ENCODE peak calls at places on chromosomes 13 and 19, in seven cellular contexts. One of them, this sample, is unnamed.

GRCh38 chr13:97125051-97125809 is 96.9 kb upstream of the MBNL2 start:
- DNase-seq in heart left ventricle: no peak
- DNase-seq in adrenal gland: no peak
- DNase-seq in IMR-90: peak
- DNase-seq in A549: no peak
- DNase-seq in erythroblast: no peak
- DNase-seq in gastrocnemius medialis: peak
- DNase-seq in this sample: no peak

GRCh38 chr13:105196052-105196451 is 1339.4 kb downstream of the EFNB2 start:
- DNase-seq in heart left ventricle: no peak
- DNase-seq in adrenal gland: no peak
- DNase-seq in IMR-90: peak
- DNase-seq in A549: no peak
- DNase-seq in erythroblast: no peak
- DNase-seq in gastrocnemius medialis: no peak
- DNase-seq in this sample: peak

GRCh38 chr13:98810746-98811145 is 58.3 kb upstream of the SLC15A1 start:
- DNase-seq in heart left ventricle: no peak
- DNase-seq in adrenal gland: no peak
- DNase-seq in IMR-90: no peak
- DNase-seq in A549: no peak
- DNase-seq in erythroblast: no peak
- DNase-seq in gastrocnemius medialis: no peak
- DNase-seq in this sample: no peak

GRCh38 chr19:13808856-13809255 is 13.6 kb downstream of the ZSWIM4 start:
- DNase-seq in heart left ventricle: no peak
- DNase-seq in adrenal gland: no peak
- DNase-seq in IMR-90: no peak
- DNase-seq in A549: no peak
- DNase-seq in erythroblast: no peak
- DNase-seq in gastrocnemius medialis: no peak
- DNase-seq in this sample: no peak

GRCh38 chr19:17255150-17255621 is 9.4 kb downstream of the USHBP1 start:
- DNase-seq in heart left ventricle: no peak
- DNase-seq in adrenal gland: no peak
- DNase-seq in IMR-90: no peak
- DNase-seq in A549: no peak
- DNase-seq in erythroblast: no peak
- DNase-seq in gastrocnemius medialis: no peak
- DNase-seq in this sample: no peak

GRCh38 chr19:389246-389934 is 19.6 kb downstream of the C2CD4C start:
- DNase-seq in heart left ventricle: no peak
- DNase-seq in adrenal gland: no peak
- DNase-seq in IMR-90: no peak
- DNase-seq in A549: no peak
- DNase-seq in erythroblast: no peak
- DNase-seq in gastrocnemius medialis: no peak
- DNase-seq in this sample: no peak

GRCh38 chr13:95684463-95684862 is 7.5 kb downstream of the DNAJC3 start:
- DNase-seq in heart left ventricle: no peak
- DNase-seq in adrenal gland: no peak
- DNase-seq in IMR-90: no peak
- DNase-seq in A549: no peak
- DNase-seq in erythroblast: no peak
- DNase-seq in gastrocnemius medialis: no peak
- DNase-seq in this sample: no peak

GRCh38 chr19:53308339-53308811 is 25.2 kb upstream of the ZNF845 start:
- DNase-seq in heart left ventricle: no peak
- DNase-seq in adrenal gland: no peak
- DNase-seq in IMR-90: no peak
- DNase-seq in A549: no peak
- DNase-seq in erythroblast: peak
- DNase-seq in gastrocnemius medialis: no peak
- DNase-seq in this sample: no peak

GRCh38 chr13:74575729-74576125 is 441.5 kb upstream of the KLF12 start:
- DNase-seq in heart left ventricle: peak
- DNase-seq in adrenal gland: peak
- DNase-seq in IMR-90: peak
- DNase-seq in A549: peak
- DNase-seq in erythroblast: peak
- DNase-seq in gastrocnemius medialis: peak
- DNase-seq in this sample: peak

DNA sequence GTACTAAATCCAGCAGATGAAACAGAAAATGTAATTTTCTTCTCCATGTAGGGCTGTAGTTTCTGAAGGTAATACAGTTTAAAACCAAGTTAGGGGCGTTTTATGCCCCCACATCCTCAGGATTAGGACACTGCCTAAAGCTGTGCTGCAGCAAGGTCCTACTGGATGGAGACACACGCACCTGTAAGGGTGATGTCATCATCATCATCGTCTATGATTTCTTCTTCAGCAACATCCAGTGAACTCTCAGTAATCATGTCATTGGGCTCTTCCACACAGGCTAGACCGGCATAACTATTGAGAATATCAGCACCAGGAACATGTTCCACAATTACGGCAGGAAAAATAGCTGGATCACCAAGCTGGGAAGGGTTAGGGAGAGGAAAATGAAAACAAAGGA is 60.5 kb downstream of the ELF1 start:
- DNase-seq in heart left ventricle: no peak
- DNase-seq in adrenal gland: no peak
- DNase-seq in IMR-90: no peak
- DNase-seq in A549: no peak
- DNase-seq in erythroblast: no peak
- DNase-seq in gastrocnemius medialis: no peak
- DNase-seq in this sample: no peak
- TF ChIP-seq POLR2A in heart left ventricle: no peak
- TF ChIP-seq POLR2A in adrenal gland: no peak
- TF ChIP-seq POLR2A in IMR-90: no peak
- TF ChIP-seq POLR2A in A549: no peak
- TF ChIP-seq POLR2A in erythroblast: no peak
- TF ChIP-seq POLR2A in gastrocnemius medialis: no peak
- TF ChIP-seq POLR2A in this sample: no peak

DNA sequence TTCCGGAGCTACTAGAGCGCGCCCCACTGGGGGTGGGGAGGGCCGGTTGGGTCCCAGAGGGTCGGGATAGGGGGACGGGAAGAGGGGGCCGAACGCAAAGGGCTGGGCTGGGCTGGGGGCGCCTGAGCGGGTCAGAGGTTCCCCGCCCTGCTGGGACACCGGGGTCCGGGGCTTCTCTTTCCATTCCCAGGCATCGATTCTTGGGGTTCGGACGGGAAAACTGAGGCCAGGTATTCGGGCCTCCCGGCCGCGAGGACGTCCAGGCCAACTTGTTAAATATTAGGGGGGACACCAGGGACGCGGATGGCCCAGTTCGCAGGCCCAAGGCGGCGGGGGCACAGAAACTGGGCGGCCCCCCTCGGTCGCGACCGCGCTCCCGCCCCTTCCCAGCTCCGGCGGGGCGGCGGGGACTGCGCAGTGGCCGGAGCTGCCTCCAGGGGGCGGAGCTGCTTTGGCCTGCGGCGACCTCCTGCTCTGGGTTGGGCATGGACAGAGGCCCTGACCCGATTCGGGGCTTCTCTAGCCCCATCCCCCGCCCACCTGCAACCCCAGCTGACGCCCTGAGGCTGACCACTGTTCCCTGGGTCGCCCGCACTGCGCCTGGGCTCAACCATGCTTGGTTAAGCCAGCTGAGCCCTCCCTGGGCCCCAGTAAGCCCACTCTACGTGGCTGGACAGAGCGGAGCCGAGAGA is 1.2 kb upstream of the KLF16 start:
- DNase-seq in heart left ventricle: peak
- DNase-seq in adrenal gland: peak
- DNase-seq in IMR-90: peak
- DNase-seq in A549: no peak
- DNase-seq in erythroblast: peak
- DNase-seq in gastrocnemius medialis: peak
- DNase-seq in this sample: peak
- TF ChIP-seq POLR2A in heart left ventricle: no peak
- TF ChIP-seq POLR2A in adrenal gland: no peak
- TF ChIP-seq POLR2A in IMR-90: peak
- TF ChIP-seq POLR2A in A549: peak
- TF ChIP-seq POLR2A in erythroblast: peak
- TF ChIP-seq POLR2A in gastrocnemius medialis: no peak
- TF ChIP-seq POLR2A in this sample: peak

GRCh38 chr19:12365372-12366162 is at the start of gene ZNF442:
- DNase-seq in heart left ventricle: peak
- DNase-seq in adrenal gland: peak
- DNase-seq in IMR-90: peak
- DNase-seq in A549: no peak
- DNase-seq in erythroblast: peak
- DNase-seq in gastrocnemius medialis: peak
- DNase-seq in this sample: peak
- TF ChIP-seq POLR2A in heart left ventricle: peak
- TF ChIP-seq POLR2A in adrenal gland: peak
- TF ChIP-seq POLR2A in IMR-90: peak
- TF ChIP-seq POLR2A in A549: no peak
- TF ChIP-seq POLR2A in erythroblast: peak
- TF ChIP-seq POLR2A in gastrocnemius medialis: peak
- TF ChIP-seq POLR2A in this sample: peak

GRCh38 chr13:33153421-33154381 is 131.9 kb downstream of the STARD13 start:
- DNase-seq in heart left ventricle: peak
- DNase-seq in adrenal gland: peak
- DNase-seq in IMR-90: peak
- DNase-seq in A549: no peak
- DNase-seq in erythroblast: no peak
- DNase-seq in gastrocnemius medialis: no peak
- DNase-seq in this sample: no peak
- TF ChIP-seq POLR2A in heart left ventricle: no peak
- TF ChIP-seq POLR2A in adrenal gland: no peak
- TF ChIP-seq POLR2A in IMR-90: no peak
- TF ChIP-seq POLR2A in A549: no peak
- TF ChIP-seq POLR2A in erythroblast: no peak
- TF ChIP-seq POLR2A in gastrocnemius medialis: no peak
- TF ChIP-seq POLR2A in this sample: no peak

GRCh38 chr19:45717983-45718650 is 12.6 kb downstream of the FBXO46 start:
- DNase-seq in heart left ventricle: no peak
- DNase-seq in adrenal gland: no peak
- DNase-seq in IMR-90: no peak
- DNase-seq in A549: no peak
- DNase-seq in erythroblast: no peak
- DNase-seq in gastrocnemius medialis: no peak
- DNase-seq in this sample: no peak
- TF ChIP-seq POLR2A in heart left ventricle: no peak
- TF ChIP-seq POLR2A in adrenal gland: no peak
- TF ChIP-seq POLR2A in IMR-90: no peak
- TF ChIP-seq POLR2A in A549: no peak
- TF ChIP-seq POLR2A in erythroblast: no peak
- TF ChIP-seq POLR2A in gastrocnemius medialis: no peak
- TF ChIP-seq POLR2A in this sample: no peak